ENCODE peak calls at places on chromosomes 3 and 15, in six cellular contexts. E is IMR-90, G is neuronal stem cell, O is H1, U is H9, K is mesenchymal stem cell. P is an unnamed sample.

GRCh38 chr15:60763668-60764067 is 284.7 kb upstream of the ICE2 start:
- DNase-seq in E (no peak), G (no peak), O (no peak), U (no peak), K (no peak), P (no peak)

GRCh38 chr3:25856902-25857518 is 67.1 kb downstream of the OXSM start:
- DNase-seq in E (peak; percentile 67), G (no peak), O (no peak), U (no peak), K (peak; percentile 59), P (no peak)

GRCh38 chr15:70023064-70023768 is 74.5 kb downstream of the TLE3 start:
- DNase-seq in E (peak; percentile 75), G (no peak), O (no peak), U (no peak), K (peak; percentile 92), P (no peak)

GRCh38 chr3:31255007-31255603 is 277.6 kb upstream of the STT3B start:
- DNase-seq in E (no peak), G (no peak), O (no peak), U (no peak), K (no peak), P (no peak)

GRCh38 chr3:73419993-73420392 is 204.7 kb downstream of the PDZRN3 start:
- DNase-seq in E (peak; percentile 25), G (no peak), O (no peak), U (no peak), K (no peak), P (no peak)

GRCh38 chr3:23779841-23780240 is 25.9 kb upstream of the UBE2E1 start:
- DNase-seq in E (no peak), G (no peak), O (no peak), U (no peak), K (no peak), P (no peak)

GRCh38 chr3:24494616-24495333 is at the start of gene THRB:
- DNase-seq in E (no peak), G (peak; percentile 63), O (peak; percentile 82), U (peak; percentile 81), K (peak; percentile 76), P (peak; percentile 73)

GRCh38 chr3:188558343-188559068 is 404.5 kb downstream of the LPP start:
- DNase-seq in E (peak; percentile 39), G (no peak), O (no peak), U (no peak), K (no peak), P (no peak)

GRCh38 chr3:69087030-69087791 is 2.5 kb downstream of the ARL6IP5 start:
- DNase-seq in E (no peak), G (no peak), O (no peak), U (no peak), K (no peak), P (no peak)

GRCh38 chr3:122969585-122970453 is 57.7 kb downstream of the SEMA5B start:
- DNase-seq in E (peak; percentile 50), G (no peak), O (no peak), U (no peak), K (no peak), P (peak; percentile 86)

GRCh38 chr3:155070316-155070715 is 9.8 kb upstream of the MME start:
- DNase-seq in E (peak; percentile 45), G (no peak), O (no peak), U (no peak), K (no peak), P (no peak)

GRCh38 chr3:130662407-130663028 is 84.1 kb downstream of the PIK3R4 start:
- DNase-seq in E (no peak), G (no peak), O (no peak), U (no peak), K (no peak), P (no peak)

GRCh38 chr3:101824691-101825090 is 24.6 kb upstream of the NFKBIZ start:
- DNase-seq in E (no peak), G (no peak), O (no peak), U (no peak), K (no peak), P (no peak)

GRCh38 chr3:197398301-197398878 is 100.0 kb upstream of the DLG1 start:
- DNase-seq in E (no peak), G (no peak), O (no peak), U (no peak), K (no peak), P (no peak)

GRCh38 chr15:69210574-69210973 is 50.1 kb downstream of the GLCE start:
- DNase-seq in E (no peak), G (no peak), O (no peak), U (no peak), K (no peak), P (no peak)

GRCh38 chr3:38401563-38401962 is 52.1 kb upstream of the ACVR2B start:
- DNase-seq in E (no peak), G (no peak), O (no peak), U (no peak), K (no peak), P (no peak)

GRCh38 chr15:71118345-71118744 is 3.1 kb downstream of the THSD4 start:
- DNase-seq in E (no peak), G (no peak), O (no peak), U (no peak), K (no peak), P (no peak)

GRCh38 chr3:159817136-159817535 is 171.5 kb upstream of the IL12A start:
- DNase-seq in E (no peak), G (no peak), O (no peak), U (no peak), K (no peak), P (peak; percentile 43)

GRCh38 chr3:10941972-10942371 is 50.6 kb upstream of the SLC6A1 start:
- DNase-seq in E (no peak), G (no peak), O (peak; percentile 86), U (peak; percentile 55), K (no peak), P (peak; percentile 14)

GRCh38 chr15:96180062-96180745 is 150.3 kb upstream of the NR2F2 start:
- DNase-seq in E (no peak), G (no peak), O (no peak), U (no peak), K (no peak), P (no peak)

GRCh38 chr3:37627951-37628620 is 233.6 kb upstream of the CTDSPL start:
- DNase-seq in E (no peak), G (no peak), O (no peak), U (no peak), K (no peak), P (no peak)

DNA sequence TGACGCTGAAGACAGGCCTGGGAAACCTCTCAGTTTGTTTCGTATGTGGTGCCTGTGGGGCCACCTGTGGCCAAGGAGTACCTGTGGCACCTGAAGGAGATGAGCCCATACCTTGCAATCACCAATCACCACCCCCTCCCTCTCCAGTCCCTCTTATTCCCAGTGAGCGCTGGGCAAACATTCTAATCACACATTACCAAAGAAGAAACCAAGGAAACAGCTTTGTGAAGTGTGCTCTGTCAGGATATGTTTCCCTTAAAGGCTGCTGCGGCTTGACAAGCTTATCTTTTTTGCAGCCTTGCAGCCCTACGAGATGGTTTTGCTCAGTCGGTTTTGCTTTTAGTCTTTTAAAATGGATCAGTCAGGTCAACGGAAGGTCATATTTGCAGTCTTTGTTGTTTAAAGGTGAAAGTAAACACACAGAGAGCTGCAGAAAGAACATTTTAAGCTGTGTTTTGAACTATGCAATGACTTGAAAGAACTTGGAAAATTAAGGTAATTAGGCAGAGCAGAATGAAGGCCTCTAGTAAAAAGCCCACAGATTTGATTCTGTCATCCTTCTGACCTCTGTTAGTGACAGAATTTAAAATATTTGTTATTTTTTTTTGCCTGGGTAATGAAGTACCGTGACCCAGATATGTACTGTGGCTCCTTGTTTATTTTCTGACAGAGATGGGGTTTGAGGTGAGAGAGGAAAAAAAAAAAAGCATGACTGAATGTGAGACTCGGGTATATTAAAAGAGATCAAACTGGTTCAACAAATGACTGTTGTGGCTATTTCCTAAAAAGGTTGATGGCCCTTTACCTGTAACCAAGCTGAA is 461.5 kb downstream of the NSUN3 start:
- DNase-seq in E (no peak), G (no peak), O (no peak), U (peak; percentile 26), K (peak; percentile 8), P (no peak)
- H2AFZ ChIP-seq in E (peak overlapping the region; percentile 13), G (peak overlapping the region; percentile 70), O (peak overlapping the region; percentile 82), U (no peak overlapping the region), K (no peak overlapping the region), P (no peak overlapping the region)

DNA sequence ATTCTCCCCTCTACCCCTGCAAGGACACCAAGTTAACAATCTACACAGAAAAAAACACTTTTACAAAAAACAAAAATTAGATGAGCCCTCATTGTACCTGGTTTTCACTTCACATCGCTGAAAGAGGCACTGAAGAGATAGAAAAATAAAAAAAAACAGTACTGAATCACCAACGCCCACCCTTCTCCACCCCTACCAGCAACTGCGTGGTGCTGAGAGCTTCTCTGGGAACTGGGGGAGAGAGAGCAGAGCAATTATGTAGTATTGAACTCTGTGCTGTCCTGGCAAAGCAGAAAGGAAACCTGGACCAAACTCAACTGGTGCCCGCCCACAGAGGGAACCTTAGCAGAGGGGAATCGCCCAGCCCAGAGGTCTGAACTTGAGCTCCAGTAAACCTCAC is 44.6 kb downstream of the WDR49 start:
- DNase-seq in E (no peak), G (no peak), O (no peak), U (no peak), K (no peak), P (no peak)
- H2BK5ac ChIP-seq in E (no peak overlapping the region), G (no peak overlapping the region), O (no peak overlapping the region), U (no peak overlapping the region), K (no peak overlapping the region), P (no peak overlapping the region)

DNA sequence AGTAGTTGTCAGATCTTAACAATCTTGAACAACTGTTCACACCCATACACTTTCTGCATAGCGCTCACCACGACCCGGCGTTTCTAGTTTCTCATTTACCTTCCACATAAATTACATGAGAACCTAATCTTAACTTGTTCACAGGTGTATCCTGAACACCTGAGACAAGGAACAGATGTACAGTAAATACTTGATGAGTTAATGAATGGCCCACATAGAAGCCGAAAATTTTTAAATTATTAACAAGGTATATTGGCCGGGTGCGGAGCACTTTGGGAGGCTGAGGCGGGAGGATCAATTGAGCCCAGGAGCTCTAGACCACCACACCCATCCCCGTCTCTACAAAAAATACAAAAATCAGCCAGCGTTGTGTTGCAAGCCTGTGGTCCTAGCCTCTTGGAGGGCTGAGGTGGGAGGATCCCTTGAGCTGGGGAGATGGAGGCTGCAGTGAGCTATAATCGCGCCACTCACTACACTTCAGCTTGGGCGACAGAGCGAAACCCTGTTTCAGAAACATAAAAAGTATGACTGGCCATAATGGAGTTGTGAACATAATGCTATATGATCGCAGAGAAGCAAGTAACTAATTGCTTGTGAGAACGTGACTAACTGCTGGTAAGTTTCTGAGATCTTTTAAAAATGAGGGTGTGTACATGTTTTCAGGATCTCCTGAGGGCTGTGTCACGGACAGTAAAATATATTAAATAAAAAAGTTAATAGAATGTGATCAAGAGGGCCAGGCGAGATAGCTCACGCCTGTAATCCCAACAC is 1.0 kb upstream of the SMARCC1 start:
- DNase-seq in E (no peak), G (no peak), O (no peak), U (no peak), K (no peak), P (peak; percentile 2)
- H3K9ac ChIP-seq in E (peak overlapping the region; percentile 97), G (peak overlapping the region; percentile 85), O (peak overlapping the region; percentile 85), U (peak overlapping the region; percentile 73), K (peak overlapping the region; percentile 93), P (peak overlapping the region; percentile 96)

DNA sequence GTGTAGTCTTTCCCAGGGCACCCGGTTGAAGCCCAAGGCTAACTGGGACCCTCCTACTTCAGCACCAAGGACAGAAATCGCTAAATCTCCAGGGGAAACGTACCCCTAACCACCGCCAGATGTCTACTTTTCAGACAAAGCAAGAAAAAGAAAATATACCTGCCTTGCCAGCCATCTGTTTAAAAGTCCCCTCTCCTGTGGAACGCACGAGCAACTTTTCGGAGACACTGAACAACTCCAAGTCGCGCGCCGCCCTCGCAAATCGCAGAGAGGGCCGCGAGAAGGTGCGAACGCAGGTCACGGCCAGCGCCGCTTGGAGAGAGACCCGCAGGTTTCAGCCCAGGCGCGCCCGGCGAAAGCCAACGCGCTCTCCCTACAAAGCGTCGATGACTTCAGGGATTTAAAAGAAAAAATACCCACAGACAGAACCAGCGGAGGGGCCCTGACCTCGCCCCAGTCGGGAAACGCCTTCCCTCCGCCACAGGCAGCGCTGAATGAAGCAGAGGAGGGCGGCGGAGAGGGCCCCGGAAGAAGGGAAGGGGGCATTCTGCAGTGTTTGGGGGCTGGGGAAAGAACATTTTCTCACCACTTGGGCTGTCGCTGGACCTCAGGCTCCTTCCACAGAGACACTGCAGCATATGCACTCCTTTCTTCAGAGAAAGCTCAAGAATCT is 213.1 kb downstream of the FGF12 start:
- DNase-seq in E (no peak), G (peak; percentile 67), O (peak; percentile 77), U (peak; percentile 56), K (peak; percentile 26), P (peak; percentile 6)
- H2AFZ ChIP-seq in E (no peak overlapping the region), G (peak overlapping the region; percentile 88), O (peak overlapping the region; percentile 85), U (no peak overlapping the region), K (no peak overlapping the region), P (peak overlapping the region; percentile 59)

P was measured in trophoblast cell.